ENCODE peak calls at places on chromosomes 12 and 14, in seven cellular contexts. I, X, B, L, O, R and J are unnamed samples.
A peak's percentile ranks its signal among the peaks of the same experiment; 100 is the strongest.

GRCh38 chr14:89249296-89249565 is 167.8 kb downstream of the FOXN3 start:
- DNase-seq in L (no peak), X (no peak), B (no peak), O (no peak), I (no peak), R (no peak), J (peak; percentile 67)

GRCh38 chr14:88868558-88869159 is 44.2 kb downstream of the TTC8 start:
- DNase-seq in X (no peak), L (no peak), I (no peak), B (no peak), R (no peak), O (peak; percentile 23), J (no peak)

GRCh38 chr14:59632381-59632780 is 55.8 kb upstream of the CCDC175 start:
- DNase-seq in X (no peak), I (peak; percentile 21), R (no peak), O (peak; percentile 39), B (no peak), L (no peak), J (no peak)

GRCh38 chr14:68307769-68308168 is 485.1 kb downstream of the ZFP36L1 start:
- DNase-seq in R (no peak), I (no peak), X (no peak), B (no peak), L (no peak), O (no peak), J (no peak)

GRCh38 chr14:31965735-31966598 is 111.1 kb upstream of the ARHGAP5 start:
- DNase-seq in I (no peak), O (peak; percentile 44), B (no peak), R (no peak), X (peak; percentile 8), L (no peak), J (no peak)

GRCh38 chr14:49447725-49448124 is 138.5 kb downstream of the RPS29 start:
- DNase-seq in I (no peak), X (no peak), O (no peak), B (no peak), L (no peak), R (no peak), J (no peak)

GRCh38 chr12:15996254-15996653 is 85.1 kb downstream of the DERA start:
- DNase-seq in O (peak; percentile 20), I (no peak), R (no peak), L (no peak), X (no peak), B (no peak), J (no peak)

GRCh38 chr14:42715316-42715715 is 1108.6 kb downstream of the LRFN5 start:
- DNase-seq in O (no peak), B (no peak), I (no peak), L (no peak), R (no peak), X (no peak), J (no peak)

GRCh38 chr12:107329569-107330324 is 236.4 kb upstream of the CRY1 start:
- DNase-seq in X (no peak), B (no peak), L (no peak), O (no peak), I (no peak), R (no peak), J (no peak)

GRCh38 chr14:105838591-105839424 is 312.4 kb downstream of the TMEM121 start:
- DNase-seq in X (no peak), B (no peak), R (no peak), I (no peak), O (no peak), L (no peak), J (peak; percentile 65)

GRCh38 chr14:98864211-98864610 is 407.8 kb downstream of the BCL11B start:
- DNase-seq in L (no peak), R (no peak), B (no peak), I (no peak), O (no peak), X (no peak), J (no peak)

GRCh38 chr14:76396714-76397187 is 20.8 kb downstream of the ESRRB start:
- DNase-seq in B (no peak), I (no peak), L (no peak), O (no peak), X (no peak), R (no peak), J (no peak)

GRCh38 chr14:106174206-106174605 is 647.8 kb downstream of the TMEM121 start:
- DNase-seq in L (no peak), B (no peak), I (no peak), R (no peak), X (no peak), O (no peak), J (no peak)

GRCh38 chr14:98633380-98633779 is 638.6 kb downstream of the BCL11B start:
- DNase-seq in I (peak; percentile 20), B (no peak), X (no peak), R (no peak), L (no peak), O (no peak), J (no peak)

GRCh38 chr12:108722992-108723766 is 8.1 kb downstream of the CORO1C start:
- DNase-seq in L (no peak), O (peak; percentile 65), I (no peak), X (no peak), R (no peak), B (no peak), J (no peak)

GRCh38 chr14:67151082-67151666 is 38.1 kb upstream of the GARIN2 start:
- DNase-seq in L (no peak), O (no peak), B (no peak), R (no peak), X (no peak), I (no peak), J (no peak)

DNA sequence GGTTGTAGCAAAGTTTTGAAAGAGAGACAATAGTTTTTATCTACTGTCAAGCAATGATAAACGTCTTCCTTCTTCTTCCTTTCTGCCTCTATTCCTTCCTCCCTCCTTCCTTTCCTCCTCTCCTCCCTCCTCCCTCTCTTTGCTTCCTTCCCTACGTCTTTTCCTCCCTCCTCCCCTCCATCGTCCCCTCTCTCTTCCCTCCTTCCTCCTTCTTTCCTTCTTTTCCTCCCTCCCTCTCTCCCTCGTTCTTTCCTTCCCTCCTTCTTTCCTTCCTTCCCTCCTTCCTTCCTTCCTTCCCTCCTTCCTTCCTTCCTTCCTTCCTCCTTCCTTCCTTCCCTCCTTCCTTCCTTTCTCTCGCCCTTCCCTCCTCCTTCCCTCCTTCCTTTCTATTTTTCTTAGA is 82.8 kb upstream of the KCNA1 start:
- DNase-seq in X (no peak), L (no peak), B (no peak), I (no peak), R (no peak), O (no peak), J (no peak)
- H3K4me1 ChIP-seq in X (no peaks in the 10 kb centered on the region), L (peaks cover 11% of the 10 kb centered on the region), B (no peaks in the 10 kb centered on the region), I (no peaks in the 10 kb centered on the region), R (no peaks in the 10 kb centered on the region), O (no peaks in the 10 kb centered on the region), J (no peaks in the 10 kb centered on the region)

GRCh38 chr12:48536602-48537001 is 11.2 kb downstream of the OR8S1 start:
- DNase-seq in R (no peak), B (no peak), L (no peak), I (no peak), O (no peak), X (no peak), J (no peak)

GRCh38 chr12:48542300-48542928 is 17.0 kb downstream of the OR8S1 start:
- DNase-seq in X (peak; percentile 24), L (no peak), B (peak; percentile 62), R (no peak), O (peak; percentile 59), I (peak; percentile 24), J (no peak)
- TF ChIP-seq CTCF in X (peak; percentile 57), L (no peak), B (peak; percentile 63), R (peak; percentile 55), O (peak; percentile 73), I (no peak), J (peak; percentile 92)

DNA sequence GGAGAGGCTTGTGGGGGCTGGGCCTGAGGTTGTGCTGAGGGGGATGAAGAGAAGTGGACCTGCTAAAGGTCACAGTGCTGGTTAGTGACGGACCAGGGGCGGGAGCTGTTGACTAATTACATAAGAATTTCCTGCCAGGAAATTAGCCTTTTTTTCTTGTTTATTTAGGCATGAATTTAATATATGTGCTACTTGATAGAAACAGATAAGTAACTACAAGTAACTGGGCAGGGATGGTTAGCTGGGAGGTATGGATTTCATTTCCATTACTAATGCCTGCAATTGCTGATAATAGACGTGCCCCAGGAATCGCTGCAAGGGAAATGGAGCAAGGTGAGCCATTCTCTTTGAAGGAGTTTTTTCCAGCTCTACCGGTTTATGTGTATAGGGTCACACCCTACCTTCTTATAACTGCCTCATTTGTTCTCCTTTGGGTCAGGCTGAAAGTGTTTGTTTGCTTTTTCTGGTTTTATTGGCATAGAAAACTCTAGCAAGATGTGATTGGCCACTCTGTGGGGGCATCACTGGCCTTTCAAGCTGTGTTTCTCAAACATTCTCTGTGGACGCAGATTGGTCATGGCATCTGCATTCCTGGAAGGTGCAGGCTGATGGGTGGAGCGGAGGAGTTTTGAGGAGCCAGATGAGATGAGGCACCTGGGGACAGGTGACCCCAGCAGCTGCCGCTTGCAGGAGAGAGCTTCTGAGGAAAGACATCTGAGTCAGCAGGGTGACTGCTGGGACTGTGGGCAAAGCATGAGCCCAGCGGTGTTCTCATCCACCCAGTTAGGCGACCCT is 19.0 kb upstream of the GPRC5A start:
- DNase-seq in R (no peak), L (no peak), I (no peak), X (peak; percentile 96), O (peak; percentile 95), B (peak; percentile 55), J (peak; percentile 68)
- H3K27ac ChIP-seq in R (no peak overlapping the region), L (no peak overlapping the region), I (no peak overlapping the region), X (peak overlapping the region; percentile 97), O (peak overlapping the region; percentile 97), B (peak overlapping the region; percentile 67), J (peak overlapping the region; percentile 97)

GRCh38 chr14:63470877-63471565 is 72.2 kb downstream of the PPP2R5E start:
- DNase-seq in X (no peak), I (no peak), O (peak; percentile 79), R (no peak), L (no peak), B (no peak), J (no peak)
- H3K4me1 ChIP-seq in X (peaks cover 64% of the 10 kb centered on the region), I (peaks cover 50% of the 10 kb centered on the region), O (peaks cover 81% of the 10 kb centered on the region), R (peaks cover 80% of the 10 kb centered on the region), L (peaks cover 55% of the 10 kb centered on the region), B (peaks cover 30% of the 10 kb centered on the region), J (peaks cover 46% of the 10 kb centered on the region)

GRCh38 chr12:115891551-115891950 is 385.9 kb downstream of the MED13L start:
- DNase-seq in X (no peak), B (no peak), L (no peak), I (no peak), R (no peak), O (no peak), J (no peak)

GRCh38 chr12:115898670-115899069 is 378.8 kb downstream of the MED13L start:
- DNase-seq in L (no peak), O (peak; percentile 28), I (no peak), X (no peak), B (no peak), R (no peak), J (no peak)

GRCh38 chr12:115897718-115898117 is 379.8 kb downstream of the MED13L start:
- DNase-seq in I (no peak), B (no peak), R (no peak), O (no peak), X (no peak), L (no peak), J (no peak)

GRCh38 chr12:115895247-115895646 is 382.2 kb downstream of the MED13L start:
- DNase-seq in L (no peak), I (no peak), B (no peak), R (no peak), O (peak; percentile 37), X (no peak), J (no peak)
- TF ChIP-seq CTCF in L (no peak), I (no peak), B (no peak), R (no peak), O (peak; percentile 24), X (peak; percentile 60), J (peak; percentile 18)

GRCh38 chr12:106226884-106227640 is 20.8 kb downstream of the CKAP4 start:
- DNase-seq in B (no peak), O (peak; percentile 69), L (no peak), X (peak; percentile 10), R (no peak), I (no peak), J (no peak)
- H3K27ac ChIP-seq in B (peak overlapping the region; percentile 71), O (peak overlapping the region; percentile 32), L (no peak overlapping the region), X (no peak overlapping the region), R (no peak overlapping the region), I (no peak overlapping the region), J (peak overlapping the region; percentile 69)